ENCODE peak calls at places on chromosomes 12 and 14, in seven cellular contexts. K is A549, I is GM12878, B is K562, U is HepG2, Z is H1, W is IMR-90. V is an unnamed sample.

GRCh38 chr14:70245026-70245425 is 56.3 kb upstream of the SLC8A3 start:
- DNase-seq in K (no peak), I (no peak), B (no peak), U (no peak), Z (no peak), W (no peak), V (no peak)

GRCh38 chr14:92328664-92329255 is 5.8 kb downstream of the SLC24A4 start:
- DNase-seq in K (no peak), I (no peak), B (no peak), U (no peak), Z (no peak), W (no peak), V (no peak)

GRCh38 chr12:51954465-51955361 is 3.2 kb downstream of the ACVR1B start:
- DNase-seq in K (peak; percentile 38), I (no peak), B (no peak), U (peak; percentile 55), Z (no peak), W (no peak), V (no peak)

GRCh38 chr12:124440031-124440626 is 127.3 kb downstream of the NCOR2 start:
- DNase-seq in K (no peak), I (no peak), B (no peak), U (no peak), Z (no peak), W (no peak), V (no peak)

GRCh38 chr14:20179218-20179617 is 11.5 kb upstream of the OR11G2 start:
- DNase-seq in K (no peak), I (no peak), B (no peak), U (no peak), Z (no peak), W (no peak), V (no peak)

GRCh38 chr14:51691176-51691575 is 39.5 kb downstream of the FRMD6 start:
- DNase-seq in K (no peak), I (no peak), B (no peak), U (no peak), Z (no peak), W (peak; percentile 72), V (no peak)

GRCh38 chr12:24034160-24034559 is 84.7 kb upstream of the SOX5 start:
- DNase-seq in K (no peak), I (no peak), B (no peak), U (no peak), Z (no peak), W (peak; percentile 11), V (peak; percentile 41)

GRCh38 chr12:27964123-27964522 is 8.4 kb downstream of the PTHLH start:
- DNase-seq in K (peak; percentile 58), I (no peak), B (no peak), U (no peak), Z (no peak), W (peak; percentile 42), V (no peak)

GRCh38 chr14:50012644-50013043 is 103.7 kb downstream of the VCPKMT start:
- DNase-seq in K (no peak), I (no peak), B (no peak), U (no peak), Z (no peak), W (peak; percentile 78), V (no peak)

GRCh38 chr12:79233341-79233761 is 368.8 kb downstream of the SYT1 start:
- DNase-seq in K (no peak), I (peak; percentile 7), B (no peak), U (no peak), Z (no peak), W (no peak), V (no peak)

GRCh38 chr12:89333564-89334252 is 18.6 kb downstream of the DUSP6 start:
- DNase-seq in K (no peak), I (no peak), B (no peak), U (no peak), Z (no peak), W (no peak), V (no peak)

GRCh38 chr14:69945905-69946304 is 66.7 kb downstream of the SMOC1 start:
- DNase-seq in K (no peak), I (no peak), B (no peak), U (no peak), Z (no peak), W (no peak), V (no peak)

GRCh38 chr14:68576496-68577244 is 216.2 kb downstream of the ZFP36L1 start:
- DNase-seq in K (peak; percentile 95), I (no peak), B (peak; percentile 11), U (peak; percentile 52), Z (no peak), W (peak; percentile 40), V (no peak)

GRCh38 chr12:25251749-25252148 is 1.0 kb upstream of the KRAS start:
- DNase-seq in K (no peak), I (no peak), B (no peak), U (no peak), Z (no peak), W (no peak), V (no peak)

GRCh38 chr14:31884776-31885379 is 192.2 kb upstream of the ARHGAP5 start:
- DNase-seq in K (no peak), I (no peak), B (no peak), U (no peak), Z (no peak), W (peak; percentile 60), V (no peak)

GRCh38 chr14:76377675-76378074 is 1.7 kb downstream of the ESRRB start:
- DNase-seq in K (no peak), I (no peak), B (no peak), U (no peak), Z (no peak), W (no peak), V (no peak)

GRCh38 chr12:31230004-31230403 is 95.9 kb downstream of the SINHCAF start:
- DNase-seq in K (no peak), I (no peak), B (no peak), U (no peak), Z (no peak), W (no peak), V (no peak)

GRCh38 chr12:31234053-31234835 is 91.7 kb downstream of the SINHCAF start:
- DNase-seq in K (no peak), I (no peak), B (no peak), U (no peak), Z (no peak), W (no peak), V (no peak)

GRCh38 chr12:31233061-31233730 is 92.8 kb downstream of the SINHCAF start:
- DNase-seq in K (no peak), I (no peak), B (no peak), U (no peak), Z (no peak), W (no peak), V (no peak)

GRCh38 chr12:31232361-31232965 is 93.5 kb downstream of the SINHCAF start:
- DNase-seq in K (no peak), I (no peak), B (no peak), U (no peak), Z (no peak), W (no peak), V (no peak)

GRCh38 chr12:31231611-31232360 is 94.2 kb downstream of the SINHCAF start:
- DNase-seq in K (no peak), I (no peak), B (no peak), U (no peak), Z (no peak), W (no peak), V (no peak)
- TF ChIP-seq RFX5 in K (no peak), I (no peak), B (no peak), U (no peak), Z (no peak), W (no peak), V (no peak)

DNA sequence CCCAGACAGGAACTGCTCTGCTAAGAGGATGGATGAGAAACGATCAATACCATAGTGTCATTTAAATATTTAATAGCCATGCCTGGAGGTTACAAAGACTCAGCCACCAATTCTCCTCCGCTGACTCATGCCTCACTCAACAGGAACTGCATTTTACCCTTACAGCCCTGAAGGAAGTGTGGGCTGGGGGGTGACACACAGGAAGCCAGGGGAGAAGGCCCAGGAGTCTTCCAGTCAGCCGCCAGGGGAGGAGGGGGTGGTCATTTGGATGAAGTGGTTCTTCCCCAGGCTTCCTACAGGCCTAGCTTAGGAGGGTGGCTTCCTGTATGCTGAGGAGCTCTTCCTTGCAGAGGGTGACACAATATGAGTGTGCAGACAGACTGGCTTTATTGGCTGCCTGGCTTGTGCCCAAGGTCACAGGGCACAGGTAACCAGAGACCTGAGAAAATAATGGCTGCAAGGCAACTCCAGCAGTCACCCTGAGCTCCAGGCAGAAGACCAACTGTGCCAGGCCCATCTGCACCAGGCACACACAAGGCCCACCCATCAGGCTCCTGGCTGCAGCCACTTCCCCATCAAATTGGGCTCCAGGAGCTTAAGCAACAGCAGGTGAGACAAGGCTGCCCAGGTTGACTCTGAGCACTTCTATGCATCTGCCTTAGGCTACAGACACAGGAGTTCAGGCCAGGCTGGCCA is 30.6 kb upstream of the RPLP0 start:
- DNase-seq in K (peak; percentile 94), I (no peak), B (peak; percentile 77), U (peak; percentile 53), Z (peak; percentile 84), W (peak; percentile 97), V (no peak)
- TF ChIP-seq RAD21 in K (no peak), I (no peak), B (peak; percentile 13), U (no peak), Z (peak; percentile 1), W (peak; percentile 31), V (no peak)

GRCh38 chr12:9319842-9320173 is 111.6 kb upstream of the PZP start:
- DNase-seq in K (no peak), I (no peak), B (no peak), U (no peak), Z (no peak), W (no peak), V (no peak)
- TF ChIP-seq RFX5 in K (no peak), I (no peak), B (no peak), U (no peak), Z (no peak), W (no peak), V (no peak)

GRCh38 chr14:104593241-104593701 is 11.3 kb downstream of the TMEM179 start:
- DNase-seq in K (no peak), I (no peak), B (no peak), U (no peak), Z (no peak), W (no peak), V (peak; percentile 59)

GRCh38 chr14:104593710-104594121 is 10.9 kb downstream of the TMEM179 start:
- DNase-seq in K (no peak), I (no peak), B (no peak), U (no peak), Z (no peak), W (no peak), V (peak; percentile 45)

GRCh38 chr14:104595911-104596450 is 8.6 kb downstream of the TMEM179 start:
- DNase-seq in K (no peak), I (no peak), B (no peak), U (no peak), Z (no peak), W (no peak), V (peak; percentile 29)

GRCh38 chr14:104595116-104595675 is 9.4 kb downstream of the TMEM179 start:
- DNase-seq in K (no peak), I (no peak), B (no peak), U (no peak), Z (no peak), W (no peak), V (no peak)

DNA sequence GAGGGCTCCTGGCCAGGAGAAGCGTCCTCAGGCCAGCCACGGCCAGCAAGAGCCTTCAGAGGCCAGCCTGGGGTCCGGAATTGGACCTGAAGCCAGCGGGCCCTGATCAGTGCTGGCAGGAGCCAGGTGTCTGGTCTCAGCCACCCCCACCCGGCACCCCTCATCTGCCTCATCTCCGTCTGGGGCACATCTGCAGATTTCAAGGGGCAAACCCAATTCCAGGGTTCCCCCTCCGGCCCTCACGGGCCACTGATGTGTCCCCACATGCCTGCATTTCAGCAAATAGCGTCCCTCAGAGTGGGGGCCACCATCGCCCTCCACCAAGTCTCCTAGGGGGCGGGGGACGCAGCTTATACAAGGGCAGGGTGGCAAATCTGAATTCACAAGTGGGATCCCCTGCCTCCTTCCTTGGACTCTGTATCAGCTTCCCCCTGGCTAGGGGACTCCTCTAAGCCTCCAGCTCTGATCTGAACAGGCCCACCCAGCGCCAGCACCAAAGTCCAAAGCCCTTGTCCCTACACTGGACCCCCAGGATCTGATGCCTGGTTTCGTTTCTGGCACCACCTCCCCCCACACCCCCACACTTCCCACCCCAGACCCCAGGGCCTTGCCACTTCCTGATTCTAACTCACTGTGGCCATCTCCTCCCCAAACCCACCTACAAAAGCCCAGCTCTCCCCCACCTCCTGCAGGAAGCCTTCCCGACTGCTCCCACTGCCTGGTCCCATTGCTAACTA is 10.1 kb downstream of the TMEM179 start:
- DNase-seq in K (no peak), I (no peak), B (no peak), U (no peak), Z (no peak), W (no peak), V (peak; percentile 36)
- TF ChIP-seq RAD21 in K (no peak), I (no peak), B (no peak), U (no peak), Z (no peak), W (no peak), V (no peak)